ENCODE peak calls at places on chromosomes 2 and 18, in seven cellular contexts. C, Y, M, V, G, R and B are unnamed samples.

GRCh38 chr2:183284606-183285005 is 160.4 kb downstream of the NUP35 start:
- DNase-seq in C (no peak), Y (no peak), M (no peak), V (peak), G (no peak), R (peak), B (no peak)

GRCh38 chr2:11379558-11379957 is 35.1 kb upstream of the ROCK2 start:
- DNase-seq in C (no peak), Y (no peak), M (no peak), V (peak), G (no peak), R (peak), B (no peak)

GRCh38 chr2:171411791-171412483 is 21.9 kb downstream of the METTL8 start:
- DNase-seq in C (no peak), Y (no peak), M (no peak), V (peak), G (no peak), R (peak), B (no peak)

GRCh38 chr18:62852851-62853250 is 137.5 kb downstream of the PHLPP1 start:
- DNase-seq in C (no peak), Y (no peak), M (peak), V (peak), G (no peak), R (no peak), B (no peak)

GRCh38 chr2:159903404-159904126 is 105.6 kb upstream of the CD302 start:
- DNase-seq in C (no peak), Y (peak), M (peak), V (no peak), G (no peak), R (peak), B (peak)

GRCh38 chr18:13003466-13003896 is 12.3 kb downstream of the CEP192 start:
- DNase-seq in C (peak), Y (no peak), M (peak), V (peak), G (no peak), R (peak), B (peak)

GRCh38 chr2:74745766-74746165 is 88.2 kb upstream of the HK2 start:
- DNase-seq in C (no peak), Y (no peak), M (no peak), V (no peak), G (no peak), R (no peak), B (no peak)

GRCh38 chr2:144430722-144431163 is 89.2 kb downstream of the ZEB2 start:
- DNase-seq in C (no peak), Y (no peak), M (peak), V (peak), G (peak), R (peak), B (no peak)

GRCh38 chr2:183172220-183172887 is 48.1 kb downstream of the NUP35 start:
- DNase-seq in C (peak), Y (no peak), M (no peak), V (no peak), G (no peak), R (no peak), B (no peak)

GRCh38 chr2:233119806-233120205 is 59.7 kb downstream of the INPP5D start:
- DNase-seq in C (no peak), Y (no peak), M (no peak), V (no peak), G (no peak), R (no peak), B (no peak)

GRCh38 chr2:101679037-101679726 is 18.3 kb upstream of the MAP4K4 start:
- DNase-seq in C (no peak), Y (no peak), M (peak), V (peak), G (no peak), R (peak), B (no peak)

GRCh38 chr18:46378126-46378863 is 274.1 kb downstream of the HAUS1 start:
- DNase-seq in C (no peak), Y (no peak), M (no peak), V (no peak), G (no peak), R (no peak), B (no peak)

GRCh38 chr18:43661570-43661969 is 384.3 kb upstream of the SYT4 start:
- DNase-seq in C (peak), Y (no peak), M (peak), V (peak), G (peak), R (peak), B (no peak)

GRCh38 chr18:33578371-33579146 is 540 bp downstream of the ASXL3 start:
- DNase-seq in C (peak), Y (peak), M (no peak), V (no peak), G (no peak), R (no peak), B (no peak)

GRCh38 chr2:12502759-12503158 is 214.0 kb upstream of the TRIB2 start:
- DNase-seq in C (no peak), Y (no peak), M (no peak), V (no peak), G (no peak), R (peak), B (no peak)

GRCh38 chr2:126368778-126369177 is 287.2 kb upstream of the GYPC start:
- DNase-seq in C (no peak), Y (no peak), M (no peak), V (no peak), G (no peak), R (no peak), B (no peak)

GRCh38 chr2:520663-521340 is 156.4 kb downstream of the TMEM18 start:
- DNase-seq in C (no peak), Y (no peak), M (no peak), V (no peak), G (no peak), R (no peak), B (no peak)

GRCh38 chr18:77100751-77101355 is 31.7 kb downstream of the MBP start:
- DNase-seq in C (no peak), Y (peak), M (no peak), V (peak), G (no peak), R (no peak), B (no peak)

GRCh38 chr2:207503234-207503633 is 26.5 kb upstream of the CREB1 start:
- DNase-seq in C (no peak), Y (peak), M (no peak), V (peak), G (no peak), R (peak), B (peak)

GRCh38 chr2:236667526-236667925 is 97.9 kb downstream of the ACKR3 start:
- DNase-seq in C (no peak), Y (no peak), M (no peak), V (no peak), G (no peak), R (no peak), B (no peak)

GRCh38 chr2:198304859-198305258 is 500.5 kb downstream of the PLCL1 start:
- DNase-seq in C (no peak), Y (no peak), M (no peak), V (no peak), G (no peak), R (no peak), B (no peak)

GRCh38 chr2:172770887-172771286 is 35.2 kb downstream of the RAPGEF4 start:
- DNase-seq in C (no peak), Y (no peak), M (no peak), V (no peak), G (no peak), R (no peak), B (no peak)
- H3K4me3 ChIP-seq in C (no peak), Y (no peak), M (no peak), V (no peak), G (no peak), R (no peak), B (no peak)

DNA sequence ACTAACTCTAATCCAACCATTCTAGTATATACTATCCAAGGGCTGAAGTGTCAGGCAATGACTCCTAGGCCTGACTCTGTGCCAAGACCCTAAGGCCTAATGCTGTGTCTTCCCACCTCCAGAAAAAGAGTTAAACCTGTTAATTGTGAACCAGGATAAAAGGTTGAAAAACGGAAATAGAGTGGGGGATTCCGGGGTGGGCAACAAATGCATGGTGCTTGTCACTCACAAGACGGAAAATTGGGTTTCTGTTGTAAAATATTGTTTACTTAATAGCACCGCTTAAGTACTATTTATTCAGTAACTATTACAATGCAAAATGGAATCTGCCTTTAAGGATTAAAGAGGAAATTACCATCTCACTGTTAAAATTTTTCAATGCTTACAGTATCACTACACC is 3.2 kb downstream of the STK17B start:
- DNase-seq in C (no peak), Y (no peak), M (peak), V (peak), G (no peak), R (peak), B (no peak)
- H3K4me3 ChIP-seq in C (no peak), Y (peak), M (no peak), V (peak), G (peak), R (peak), B (no peak)

DNA sequence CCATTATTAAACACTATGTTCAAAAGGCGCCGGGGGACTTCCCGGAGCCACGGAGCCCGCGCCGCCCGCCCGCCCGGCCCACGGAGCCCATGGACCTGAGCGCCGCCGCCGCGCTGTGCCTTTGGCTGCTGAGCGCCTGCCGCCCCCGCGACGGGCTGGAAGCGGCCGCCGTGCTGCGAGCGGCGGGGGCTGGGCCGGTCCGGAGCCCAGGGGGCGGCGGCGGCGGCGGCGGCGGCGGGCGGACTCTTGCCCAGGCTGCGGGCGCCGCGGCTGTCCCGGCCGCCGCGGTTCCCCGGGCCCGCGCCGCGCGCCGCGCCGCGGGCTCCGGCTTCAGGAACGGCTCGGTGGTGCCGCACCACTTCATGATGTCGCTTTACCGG is 197 bp downstream of the GDF7 start:
- DNase-seq in C (peak), Y (no peak), M (no peak), V (no peak), G (no peak), R (no peak), B (peak)
- H3K4me3 ChIP-seq in C (peak), Y (peak), M (no peak), V (peak), G (peak), R (peak), B (no peak)

GRCh38 chr2:216693414-216694100 is 1.8 kb downstream of the IGFBP5 start:
- DNase-seq in C (peak), Y (no peak), M (no peak), V (no peak), G (no peak), R (no peak), B (no peak)

GRCh38 chr2:216690451-216691209 is 4.7 kb downstream of the IGFBP5 start:
- DNase-seq in C (peak), Y (peak), M (peak), V (peak), G (no peak), R (no peak), B (no peak)

GRCh38 chr2:216692636-216693413 is 2.5 kb downstream of the IGFBP5 start:
- DNase-seq in C (peak), Y (peak), M (peak), V (peak), G (no peak), R (peak), B (peak)

GRCh38 chr2:216689397-216689796 is 6.0 kb downstream of the IGFBP5 start:
- DNase-seq in C (no peak), Y (no peak), M (no peak), V (no peak), G (no peak), R (no peak), B (no peak)

DNA sequence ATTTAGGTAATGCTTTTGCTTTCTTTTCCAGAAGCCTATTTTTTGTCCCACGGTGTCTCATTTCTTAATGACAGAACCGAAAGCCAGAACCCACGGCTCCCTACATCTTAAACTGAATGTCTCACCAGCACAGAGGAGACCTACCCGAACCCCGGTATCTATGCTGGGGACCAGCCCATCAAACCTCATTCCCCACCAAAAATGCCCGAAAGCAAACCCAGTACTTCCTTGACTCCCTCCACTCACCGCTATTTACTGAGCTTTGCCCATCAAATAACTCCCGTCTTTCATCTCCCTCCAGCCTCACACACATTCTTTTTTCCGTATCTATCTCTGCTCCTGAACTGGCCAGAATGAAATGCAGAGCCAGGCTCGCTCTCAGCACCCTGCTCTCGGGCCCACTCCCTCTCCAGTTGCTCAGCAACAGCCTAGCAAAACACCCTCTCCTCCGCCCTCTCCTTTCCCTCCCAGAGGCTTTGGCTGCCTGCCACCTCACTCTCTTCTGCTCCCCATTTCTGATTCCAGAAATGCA is 4.1 kb downstream of the IGFBP5 start:
- DNase-seq in C (peak), Y (peak), M (peak), V (peak), G (no peak), R (peak), B (peak)
- H3K4me3 ChIP-seq in C (peak), Y (peak), M (peak), V (peak), G (no peak), R (peak), B (no peak)

GRCh38 chr2:156319811-156320490 is 12.6 kb downstream of the NR4A2 start:
- DNase-seq in C (peak), Y (peak), M (no peak), V (peak), G (no peak), R (no peak), B (peak)
- H3K4me3 ChIP-seq in C (peak), Y (peak), M (peak), V (peak), G (no peak), R (peak), B (peak)

DNA sequence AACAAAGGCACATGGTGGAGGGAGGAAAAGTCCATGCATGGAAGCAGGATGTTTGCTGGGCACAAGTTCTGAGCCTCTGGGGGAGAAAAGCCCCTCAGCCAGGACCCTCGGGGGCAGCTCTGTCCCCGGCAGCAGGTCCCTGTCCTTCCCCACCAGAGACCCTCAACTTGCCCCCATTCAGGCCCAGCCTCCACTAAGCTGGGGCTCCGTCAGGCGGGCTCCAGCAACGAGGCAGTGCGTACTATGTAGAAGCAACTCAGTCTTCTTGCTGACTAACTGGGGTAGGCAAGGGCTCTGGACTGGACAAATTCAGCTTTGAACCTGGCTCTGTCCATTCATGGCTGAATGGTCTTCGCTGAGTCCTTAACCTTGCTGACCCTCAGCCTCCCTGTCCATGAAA is 23.0 kb downstream of the CFAP65 start:
- DNase-seq in C (no peak), Y (peak), M (no peak), V (no peak), G (no peak), R (no peak), B (no peak)
- H3K4me3 ChIP-seq in C (no peak), Y (no peak), M (no peak), V (no peak), G (no peak), R (no peak), B (no peak)

GRCh38 chr18:70296781-70297180 is 7.9 kb downstream of the SOCS6 start:
- DNase-seq in C (no peak), Y (no peak), M (no peak), V (no peak), G (no peak), R (no peak), B (no peak)
- H3K4me3 ChIP-seq in C (no peak), Y (no peak), M (no peak), V (no peak), G (no peak), R (no peak), B (no peak)

GRCh38 chr2:106127776-106128268 is 66.3 kb downstream of the UXS1 start:
- DNase-seq in C (no peak), Y (no peak), M (no peak), V (no peak), G (no peak), R (no peak), B (no peak)

GRCh38 chr2:106129150-106129549 is 65.0 kb downstream of the UXS1 start:
- DNase-seq in C (no peak), Y (no peak), M (no peak), V (no peak), G (no peak), R (no peak), B (no peak)

GRCh38 chr2:106127282-106127771 is 66.8 kb downstream of the UXS1 start:
- DNase-seq in C (no peak), Y (no peak), M (peak), V (no peak), G (no peak), R (peak), B (no peak)

GRCh38 chr2:106129592-106129991 is 64.5 kb downstream of the UXS1 start:
- DNase-seq in C (no peak), Y (no peak), M (no peak), V (no peak), G (no peak), R (no peak), B (no peak)

GRCh38 chr2:106130251-106130998 is 63.7 kb downstream of the UXS1 start:
- DNase-seq in C (no peak), Y (no peak), M (no peak), V (no peak), G (no peak), R (no peak), B (no peak)
- H3K4me3 ChIP-seq in C (peak), Y (no peak), M (no peak), V (no peak), G (no peak), R (no peak), B (no peak)